ENCODE peak calls at places on chromosomes 16 and 17, in seven cellular contexts. V is chondrocyte; C is lung; P is cardiac fibroblast; S is CD8-positive, alpha-beta T cell; M is astrocyte; G is fibroblast of the aortic adventitia. H is an unnamed sample.
A peak's percentile ranks its signal among the peaks of the same experiment; 100 is the strongest.

GRCh38 chr17:18161226-18162094 is 22.2 kb upstream of the ALKBH5 start:
- DNase-seq in V (no peak), C (no peak), P (no peak), S (no peak), M (no peak), G (no peak), H (no peak)

GRCh38 chr16:57084257-57084770 is 8.1 kb upstream of the CPNE2 start:
- DNase-seq in V (no peak), C (peak; percentile 79), P (peak; percentile 78), S (peak; percentile 74), M (peak; percentile 35), G (peak; percentile 74), H (peak; percentile 50)

GRCh38 chr17:41559548-41559947 is 12.3 kb downstream of the KRT9 start:
- DNase-seq in V (no peak), C (no peak), P (no peak), S (no peak), M (peak; percentile 30), G (peak; percentile 51), H (no peak)

GRCh38 chr17:52678211-52678610 is 519.7 kb upstream of the CA10 start:
- DNase-seq in V (no peak), C (no peak), P (no peak), S (no peak), M (no peak), G (no peak), H (no peak)

GRCh38 chr16:85313541-85314208 is 201.4 kb upstream of the CIBAR2 start:
- DNase-seq in V (no peak), C (no peak), P (peak; percentile 31), S (no peak), M (no peak), G (peak; percentile 37), H (no peak)

GRCh38 chr17:76267051-76267576 is 2.0 kb downstream of the UBALD2 start:
- DNase-seq in V (no peak), C (no peak), P (no peak), S (no peak), M (no peak), G (no peak), H (no peak)

GRCh38 chr16:54194008-54194731 is 92.4 kb downstream of the IRX3 start:
- DNase-seq in V (no peak), C (peak; percentile 72), P (peak; percentile 73), S (no peak), M (peak; percentile 36), G (peak; percentile 57), H (no peak)

GRCh38 chr17:40323731-40324650 is 15.0 kb downstream of the RARA start:
- DNase-seq in V (peak; percentile 60), C (peak; percentile 68), P (peak; percentile 92), S (peak; percentile 74), M (no peak), G (peak; percentile 85), H (peak; percentile 72)

GRCh38 chr17:79192503-79193500 is 118.2 kb downstream of the ENGASE start:
- DNase-seq in V (no peak), C (no peak), P (peak; percentile 41), S (peak; percentile 21), M (peak; percentile 10), G (peak; percentile 21), H (no peak)

GRCh38 chr16:79912592-79913310 is 312.2 kb upstream of the MAF start:
- DNase-seq in V (no peak), C (no peak), P (no peak), S (no peak), M (peak; percentile 20), G (no peak), H (no peak)

GRCh38 chr16:82834156-82834758 is 207.5 kb downstream of the CDH13 start:
- DNase-seq in V (no peak), C (no peak), P (no peak), S (no peak), M (peak; percentile 36), G (peak; percentile 74), H (no peak)

GRCh38 chr17:512926-513325 is 160.3 kb upstream of the RPH3AL start:
- DNase-seq in V (no peak), C (no peak), P (peak; percentile 27), S (no peak), M (no peak), G (peak; percentile 66), H (no peak)

GRCh38 chr16:87697792-87698191 is 68.0 kb downstream of the KLHDC4 start:
- DNase-seq in V (no peak), C (no peak), P (no peak), S (no peak), M (no peak), G (no peak), H (no peak)

GRCh38 chr17:3048727-3049471 is 14.5 kb downstream of the OR1D5 start:
- DNase-seq in V (peak; percentile 99), C (peak; percentile 94), P (peak; percentile 98), S (peak; percentile 90), M (peak; percentile 93), G (peak; percentile 97), H (peak; percentile 80)

GRCh38 chr17:79932907-79933306 is 93.7 kb upstream of the CBX4 start:
- DNase-seq in V (no peak), C (no peak), P (no peak), S (no peak), M (no peak), G (no peak), H (no peak)

GRCh38 chr16:16184594-16184993 is 38.7 kb downstream of the ABCC6 start:
- DNase-seq in V (no peak), C (no peak), P (no peak), S (no peak), M (no peak), G (no peak), H (no peak)

GRCh38 chr16:16185095-16185494 is 38.2 kb downstream of the ABCC6 start:
- DNase-seq in V (no peak), C (no peak), P (no peak), S (no peak), M (no peak), G (no peak), H (no peak)

GRCh38 chr16:16182918-16183317 is 40.4 kb downstream of the ABCC6 start:
- DNase-seq in V (no peak), C (no peak), P (no peak), S (no peak), M (no peak), G (no peak), H (no peak)

GRCh38 chr16:16186820-16187219 is 36.5 kb downstream of the ABCC6 start:
- DNase-seq in V (no peak), C (no peak), P (no peak), S (no peak), M (no peak), G (no peak), H (no peak)

DNA sequence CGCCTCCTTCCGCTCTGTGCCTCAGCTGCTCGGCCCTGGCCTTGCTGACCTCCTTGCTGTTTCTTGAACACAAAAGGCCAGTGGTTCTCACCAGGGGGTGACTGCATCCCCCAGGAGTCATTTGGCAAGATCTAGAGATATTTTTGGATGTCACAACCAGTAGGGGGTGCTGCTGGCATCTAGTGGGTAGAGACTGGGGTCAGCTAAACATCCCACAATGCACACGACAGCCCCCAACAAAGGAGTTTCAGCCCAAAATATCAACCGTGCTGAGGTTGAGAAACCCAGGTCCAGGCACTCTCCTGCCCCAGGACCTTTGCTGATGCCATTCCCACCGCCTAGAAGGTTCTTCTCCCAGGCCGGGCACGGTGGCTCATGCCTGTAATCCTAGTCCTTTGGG is 39.7 kb downstream of the ABCC6 start:
- DNase-seq in V (no peak), C (no peak), P (no peak), S (no peak), M (no peak), G (no peak), H (no peak)
- TF ChIP-seq CTCF in V (peak; percentile 57), C (no peak), P (peak; percentile 17), S (no peak), M (no peak), G (no peak), H (no peak)

GRCh38 chr17:28688481-28688880 is 23.2 kb downstream of the PROCA1 start:
- DNase-seq in V (no peak), C (no peak), P (no peak), S (no peak), M (no peak), G (no peak), H (no peak)

GRCh38 chr17:28686296-28686695 is 24.3 kb downstream of the SUPT6H start:
- DNase-seq in V (no peak), C (no peak), P (no peak), S (no peak), M (no peak), G (no peak), H (no peak)

GRCh38 chr17:28682655-28683054 is 20.6 kb downstream of the SUPT6H start:
- DNase-seq in V (no peak), C (no peak), P (no peak), S (no peak), M (no peak), G (no peak), H (no peak)

GRCh38 chr17:28685366-28685765 is 23.4 kb downstream of the SUPT6H start:
- DNase-seq in V (no peak), C (no peak), P (no peak), S (no peak), M (no peak), G (no peak), H (no peak)

GRCh38 chr17:28684963-28685362 is 23.0 kb downstream of the SUPT6H start:
- DNase-seq in V (no peak), C (no peak), P (peak; percentile 61), S (no peak), M (no peak), G (peak; percentile 28), H (no peak)
- TF ChIP-seq CTCF in V (peak; percentile 27), C (no peak), P (no peak), S (no peak), M (no peak), G (no peak), H (no peak)

GRCh38 chr17:59561042-59561441 is 4.4 kb upstream of the DHX40 start:
- DNase-seq in V (no peak), C (no peak), P (peak; percentile 13), S (no peak), M (no peak), G (peak; percentile 14), H (no peak)
- TF ChIP-seq CTCF in V (peak; percentile 54), C (no peak), P (peak; percentile 49), S (peak; percentile 20), M (peak; percentile 28), G (peak; percentile 39), H (no peak)

GRCh38 chr17:37219876-37220608 is 155.7 kb upstream of the C17orf78 start:
- DNase-seq in V (no peak), C (no peak), P (no peak), S (no peak), M (no peak), G (peak; percentile 25), H (no peak)

GRCh38 chr17:37220609-37220953 is 155.2 kb upstream of the C17orf78 start:
- DNase-seq in V (no peak), C (no peak), P (peak; percentile 50), S (peak; percentile 12), M (no peak), G (peak; percentile 34), H (no peak)

GRCh38 chr17:37225458-37225857 is 150.3 kb upstream of the C17orf78 start:
- DNase-seq in V (no peak), C (no peak), P (no peak), S (no peak), M (no peak), G (no peak), H (no peak)

GRCh38 chr17:37218849-37219248 is 156.9 kb upstream of the C17orf78 start:
- DNase-seq in V (no peak), C (no peak), P (no peak), S (no peak), M (no peak), G (no peak), H (no peak)

DNA sequence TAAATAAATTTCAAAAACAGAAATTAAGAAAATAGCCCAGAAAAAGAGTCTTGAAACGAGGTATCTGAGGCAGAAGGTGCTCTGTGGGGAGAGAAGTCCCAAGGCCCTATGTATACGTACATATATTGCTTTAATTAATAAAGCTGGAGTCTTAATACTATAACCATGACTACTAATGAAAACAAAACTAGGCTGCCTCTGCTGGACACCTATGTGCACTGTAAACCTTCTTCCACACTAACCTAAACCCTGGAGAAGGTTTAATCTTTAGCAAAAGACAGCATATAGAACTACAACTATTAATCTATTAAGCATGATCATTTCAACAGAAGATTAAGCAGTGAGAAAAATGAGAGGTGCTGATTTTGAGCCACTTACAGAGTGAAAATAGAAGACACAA is 153.9 kb upstream of the C17orf78 start:
- DNase-seq in V (no peak), C (no peak), P (no peak), S (no peak), M (no peak), G (no peak), H (no peak)
- TF ChIP-seq CTCF in V (peak; percentile 35), C (no peak), P (peak; percentile 4), S (no peak), M (peak; percentile 18), G (no peak), H (no peak)